ENCODE peak calls at places on chromosomes 11 and 22, in six cellular contexts. One of them, this sample, is unnamed.

GRCh38 chr11:131666617-131667016 is 296.2 kb downstream of the NTM start:
- DNase-seq in trophoblast cell: peak
- DNase-seq in IMR-90: peak
- DNase-seq in mesenchymal stem cell: no peak
- DNase-seq in H9: no peak
- DNase-seq in H1: no peak
- DNase-seq in this sample: no peak

GRCh38 chr11:60500276-60500935 is 7.8 kb downstream of the MS4A12 start:
- DNase-seq in IMR-90: no peak
- DNase-seq in H1: no peak
- DNase-seq in trophoblast cell: no peak
- DNase-seq in H9: no peak
- DNase-seq in mesenchymal stem cell: no peak
- DNase-seq in this sample: no peak

GRCh38 chr11:73331138-73331916 is 23.3 kb downstream of the ARHGEF17 start:
- DNase-seq in IMR-90: peak
- DNase-seq in trophoblast cell: no peak
- DNase-seq in H9: peak
- DNase-seq in mesenchymal stem cell: peak
- DNase-seq in H1: peak
- DNase-seq in this sample: peak

GRCh38 chr11:99352642-99353041 is 331.9 kb downstream of the CNTN5 start:
- DNase-seq in mesenchymal stem cell: no peak
- DNase-seq in trophoblast cell: no peak
- DNase-seq in H1: no peak
- DNase-seq in IMR-90: no peak
- DNase-seq in H9: no peak
- DNase-seq in this sample: no peak

GRCh38 chr22:38868886-38869381 is 3.1 kb downstream of the CBX6 start:
- DNase-seq in IMR-90: peak
- DNase-seq in H9: peak
- DNase-seq in H1: peak
- DNase-seq in mesenchymal stem cell: peak
- DNase-seq in trophoblast cell: peak
- DNase-seq in this sample: peak

GRCh38 chr11:48037709-48038468 is 57.5 kb downstream of the PTPRJ start:
- DNase-seq in H9: no peak
- DNase-seq in trophoblast cell: no peak
- DNase-seq in H1: no peak
- DNase-seq in IMR-90: peak
- DNase-seq in mesenchymal stem cell: no peak
- DNase-seq in this sample: no peak

GRCh38 chr22:39731881-39732555 is 161.5 kb downstream of the CACNA1I start:
- DNase-seq in trophoblast cell: no peak
- DNase-seq in H1: peak
- DNase-seq in H9: no peak
- DNase-seq in mesenchymal stem cell: no peak
- DNase-seq in IMR-90: no peak
- DNase-seq in this sample: no peak

GRCh38 chr22:26452236-26453016 is 23.4 kb downstream of the ASPHD2 start:
- DNase-seq in mesenchymal stem cell: no peak
- DNase-seq in H1: no peak
- DNase-seq in trophoblast cell: no peak
- DNase-seq in IMR-90: no peak
- DNase-seq in H9: no peak
- DNase-seq in this sample: no peak

GRCh38 chr11:62694455-62695167 is 5.3 kb upstream of the LRRN4CL start:
- DNase-seq in mesenchymal stem cell: peak
- DNase-seq in H1: peak
- DNase-seq in H9: peak
- DNase-seq in trophoblast cell: peak
- DNase-seq in IMR-90: peak
- DNase-seq in this sample: peak

GRCh38 chr11:128342511-128343133 is 244.7 kb downstream of the ETS1 start:
- DNase-seq in H1: no peak
- DNase-seq in H9: no peak
- DNase-seq in mesenchymal stem cell: peak
- DNase-seq in trophoblast cell: no peak
- DNase-seq in IMR-90: peak
- DNase-seq in this sample: no peak

GRCh38 chr11:61829806-61830205 is 1.7 kb downstream of the FADS2 start:
- DNase-seq in mesenchymal stem cell: no peak
- DNase-seq in IMR-90: no peak
- DNase-seq in H1: no peak
- DNase-seq in H9: no peak
- DNase-seq in trophoblast cell: peak
- DNase-seq in this sample: no peak

GRCh38 chr22:22195265-22196017 is 49.1 kb upstream of the VPREB1 start:
- DNase-seq in H9: peak
- DNase-seq in trophoblast cell: peak
- DNase-seq in mesenchymal stem cell: peak
- DNase-seq in H1: peak
- DNase-seq in IMR-90: peak
- DNase-seq in this sample: peak

GRCh38 chr11:59145534-59145933 is 2.9 kb downstream of the FAM111A start:
- DNase-seq in IMR-90: peak
- DNase-seq in mesenchymal stem cell: peak
- DNase-seq in H9: no peak
- DNase-seq in H1: no peak
- DNase-seq in trophoblast cell: no peak
- DNase-seq in this sample: no peak

GRCh38 chr11:45803981-45804805 is 756 bp upstream of the SLC35C1 start:
- DNase-seq in H1: peak
- DNase-seq in trophoblast cell: peak
- DNase-seq in mesenchymal stem cell: peak
- DNase-seq in IMR-90: peak
- DNase-seq in H9: peak
- DNase-seq in this sample: peak

GRCh38 chr11:14308114-14308896 is 50.7 kb downstream of the RRAS2 start:
- DNase-seq in trophoblast cell: no peak
- DNase-seq in H9: no peak
- DNase-seq in mesenchymal stem cell: peak
- DNase-seq in IMR-90: peak
- DNase-seq in H1: no peak
- DNase-seq in this sample: no peak

GRCh38 chr11:10498426-10499250 is 42.3 kb downstream of the RNF141 start:
- DNase-seq in mesenchymal stem cell: no peak
- DNase-seq in IMR-90: no peak
- DNase-seq in trophoblast cell: no peak
- DNase-seq in H9: peak
- DNase-seq in H1: peak
- DNase-seq in this sample: no peak

GRCh38 chr11:93522448-93522847 is 20.7 kb downstream of the SMCO4 start:
- DNase-seq in trophoblast cell: no peak
- DNase-seq in H9: no peak
- DNase-seq in H1: no peak
- DNase-seq in mesenchymal stem cell: no peak
- DNase-seq in IMR-90: no peak
- DNase-seq in this sample: no peak

GRCh38 chr11:8265681-8266241 is 2.1 kb upstream of the LMO1 start:
- DNase-seq in trophoblast cell: no peak
- DNase-seq in H1: no peak
- DNase-seq in mesenchymal stem cell: no peak
- DNase-seq in H9: peak
- DNase-seq in IMR-90: no peak
- DNase-seq in this sample: no peak

GRCh38 chr11:62540804-62541671 is 5.6 kb downstream of the AHNAK start:
- DNase-seq in mesenchymal stem cell: peak
- DNase-seq in H9: no peak
- DNase-seq in trophoblast cell: no peak
- DNase-seq in IMR-90: peak
- DNase-seq in H1: no peak
- DNase-seq in this sample: no peak

GRCh38 chr11:122656073-122656630 is 630 bp downstream of the UBASH3B start:
- DNase-seq in H1: peak
- DNase-seq in H9: peak
- DNase-seq in IMR-90: peak
- DNase-seq in trophoblast cell: peak
- DNase-seq in mesenchymal stem cell: peak
- DNase-seq in this sample: peak

GRCh38 chr11:326842-327580 is 6.4 kb upstream of the IFITM3 start:
- DNase-seq in trophoblast cell: no peak
- DNase-seq in H9: no peak
- DNase-seq in mesenchymal stem cell: peak
- DNase-seq in H1: no peak
- DNase-seq in IMR-90: peak
- DNase-seq in this sample: no peak

GRCh38 chr11:57791321-57792059 is 29.9 kb downstream of the CTNND1 start:
- DNase-seq in mesenchymal stem cell: no peak
- DNase-seq in trophoblast cell: peak
- DNase-seq in H9: peak
- DNase-seq in H1: no peak
- DNase-seq in IMR-90: no peak
- DNase-seq in this sample: no peak

GRCh38 chr11:2524446-2525165 is 79.8 kb downstream of the KCNQ1 start:
- DNase-seq in mesenchymal stem cell: no peak
- DNase-seq in IMR-90: no peak
- DNase-seq in trophoblast cell: no peak
- DNase-seq in H1: no peak
- DNase-seq in H9: no peak
- DNase-seq in this sample: no peak

GRCh38 chr11:36155770-36156485 is 133.3 kb downstream of the COMMD9 start:
- DNase-seq in H9: no peak
- DNase-seq in mesenchymal stem cell: no peak
- DNase-seq in H1: no peak
- DNase-seq in trophoblast cell: no peak
- DNase-seq in IMR-90: peak
- DNase-seq in this sample: no peak

GRCh38 chr22:45787770-45788169 is 116.1 kb downstream of the ATXN10 start:
- DNase-seq in H1: no peak
- DNase-seq in H9: no peak
- DNase-seq in mesenchymal stem cell: no peak
- DNase-seq in trophoblast cell: no peak
- DNase-seq in IMR-90: peak
- DNase-seq in this sample: no peak

GRCh38 chr11:68652683-68653156 is 31.6 kb upstream of the GAL start:
- DNase-seq in H1: no peak
- DNase-seq in mesenchymal stem cell: no peak
- DNase-seq in trophoblast cell: no peak
- DNase-seq in IMR-90: no peak
- DNase-seq in H9: no peak
- DNase-seq in this sample: no peak

GRCh38 chr11:68651985-68652682 is 32.2 kb upstream of the GAL start:
- DNase-seq in mesenchymal stem cell: no peak
- DNase-seq in trophoblast cell: no peak
- DNase-seq in H1: no peak
- DNase-seq in IMR-90: no peak
- DNase-seq in H9: no peak
- DNase-seq in this sample: no peak

GRCh38 chr11:68654978-68655377 is 29.4 kb upstream of the GAL start:
- DNase-seq in H9: no peak
- DNase-seq in trophoblast cell: no peak
- DNase-seq in H1: no peak
- DNase-seq in IMR-90: no peak
- DNase-seq in mesenchymal stem cell: no peak
- DNase-seq in this sample: no peak

GRCh38 chr11:68655406-68655805 is 28.9 kb upstream of the GAL start:
- DNase-seq in IMR-90: no peak
- DNase-seq in H9: no peak
- DNase-seq in trophoblast cell: no peak
- DNase-seq in H1: no peak
- DNase-seq in mesenchymal stem cell: no peak
- DNase-seq in this sample: no peak

DNA sequence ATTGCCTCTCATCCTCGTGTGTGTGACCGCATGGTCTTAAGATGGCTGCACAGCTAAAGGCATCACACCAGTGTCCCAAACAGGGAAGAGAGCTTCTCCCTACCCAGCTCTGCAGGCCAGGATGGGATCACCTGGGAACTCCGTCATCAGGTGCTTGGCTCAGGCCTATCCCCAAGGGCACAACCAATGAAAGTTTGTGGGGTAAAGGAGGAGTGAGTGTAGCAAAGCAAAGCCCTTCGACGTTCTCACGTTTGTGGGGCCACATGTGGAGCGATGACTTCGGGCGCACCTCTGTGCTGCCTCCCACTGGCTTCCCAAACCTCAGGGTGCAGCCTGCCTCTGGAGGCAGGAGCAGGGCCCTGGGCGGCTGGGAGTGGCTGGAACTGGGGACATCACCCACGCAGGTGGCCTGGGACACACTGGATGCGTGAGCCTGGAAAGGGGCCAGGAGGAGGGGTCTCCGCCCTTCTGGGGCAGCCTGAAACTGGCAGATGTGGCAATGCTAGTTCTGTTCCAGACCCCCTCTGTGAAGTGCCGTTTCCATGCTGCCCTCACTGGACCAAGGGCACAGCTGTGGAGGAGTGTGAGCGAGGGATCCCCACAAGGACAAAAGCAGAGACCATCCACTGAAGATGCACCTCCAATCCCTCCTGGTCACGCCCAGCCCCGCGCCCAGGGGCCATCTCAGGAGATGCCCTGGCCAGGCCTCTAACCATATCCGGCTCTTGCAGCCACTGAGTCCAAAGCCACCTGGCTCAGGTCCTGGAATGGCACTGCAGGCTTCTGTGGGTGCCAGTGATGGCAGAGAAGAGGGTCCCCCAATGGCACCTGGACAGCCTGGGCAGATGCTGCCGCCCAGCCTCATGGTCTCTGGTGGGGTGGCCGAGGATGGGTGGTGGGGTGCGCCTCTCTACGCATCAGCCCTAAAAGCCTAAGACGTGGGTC is 30.6 kb upstream of the GAL start:
- DNase-seq in trophoblast cell: no peak
- DNase-seq in H1: no peak
- DNase-seq in IMR-90: no peak
- DNase-seq in H9: no peak
- DNase-seq in mesenchymal stem cell: no peak
- DNase-seq in this sample: no peak
- H2AK5ac ChIP-seq in trophoblast cell: no peak
- H2AK5ac ChIP-seq in H1: no peak
- H2AK5ac ChIP-seq in IMR-90: no peak
- H2AK5ac ChIP-seq in H9: no peak
- H2AK5ac ChIP-seq in mesenchymal stem cell: no peak
- H2AK5ac ChIP-seq in this sample: peak

GRCh38 chr11:44342616-44343015 is 32.7 kb upstream of the ALX4 start:
- DNase-seq in H1: no peak
- DNase-seq in mesenchymal stem cell: no peak
- DNase-seq in trophoblast cell: no peak
- DNase-seq in IMR-90: no peak
- DNase-seq in H9: no peak
- DNase-seq in this sample: no peak
- H3K14ac ChIP-seq in H1: no peak
- H3K14ac ChIP-seq in mesenchymal stem cell: no peak
- H3K14ac ChIP-seq in trophoblast cell: no peak
- H3K14ac ChIP-seq in IMR-90: no peak
- H3K14ac ChIP-seq in H9: no peak
- H3K14ac ChIP-seq in this sample: no peak

GRCh38 chr22:21074092-21074715 is 28.5 kb downstream of the LRRC74B start:
- DNase-seq in H1: no peak
- DNase-seq in H9: no peak
- DNase-seq in IMR-90: peak
- DNase-seq in mesenchymal stem cell: peak
- DNase-seq in trophoblast cell: peak
- DNase-seq in this sample: no peak
- H3K27ac ChIP-seq in H1: no peak
- H3K27ac ChIP-seq in H9: no peak
- H3K27ac ChIP-seq in IMR-90: no peak
- H3K27ac ChIP-seq in mesenchymal stem cell: no peak
- H3K27ac ChIP-seq in trophoblast cell: no peak
- H3K27ac ChIP-seq in this sample: no peak

GRCh38 chr11:9459573-9460321 is 1.1 kb upstream of the ZNF143 start:
- DNase-seq in IMR-90: peak
- DNase-seq in H9: no peak
- DNase-seq in trophoblast cell: peak
- DNase-seq in H1: no peak
- DNase-seq in mesenchymal stem cell: peak
- DNase-seq in this sample: peak
- H2AK5ac ChIP-seq in IMR-90: peak
- H2AK5ac ChIP-seq in H9: no peak
- H2AK5ac ChIP-seq in trophoblast cell: peak
- H2AK5ac ChIP-seq in H1: no peak
- H2AK5ac ChIP-seq in mesenchymal stem cell: peak
- H2AK5ac ChIP-seq in this sample: peak